ENCODE peak calls at places on chromosomes 1 and 21, in seven cellular contexts. A, T, H, F, W, Q and L are unnamed samples.
A peak's percentile ranks its signal among the peaks of the same experiment; 100 is the strongest.

GRCh38 chr1:51328279-51328678 is 2.1 kb downstream of the TTC39A start:
- DNase-seq in A (peak; percentile 57), T (no peak), H (no peak), F (no peak), W (no peak), Q (no peak), L (no peak)

GRCh38 chr1:41397020-41397419 is 35.8 kb downstream of the FOXO6 start:
- DNase-seq in A (no peak), T (no peak), H (no peak), F (no peak), W (no peak), Q (no peak), L (no peak)

GRCh38 chr1:23699280-23700179 is 7.9 kb downstream of the RPL11 start:
- DNase-seq in A (peak; percentile 68), T (no peak), H (no peak), F (no peak), W (no peak), Q (no peak), L (no peak)

GRCh38 chr1:178939328-178939727 is 68.5 kb upstream of the ANGPTL1 start:
- DNase-seq in A (no peak), T (no peak), H (no peak), F (no peak), W (no peak), Q (no peak), L (no peak)

GRCh38 chr1:5835179-5835562 is 157.1 kb downstream of the NPHP4 start:
- DNase-seq in A (no peak), T (no peak), H (no peak), F (no peak), W (no peak), Q (no peak), L (no peak)

GRCh38 chr1:210496063-210496462 is 167.4 kb downstream of the HHAT start:
- DNase-seq in A (peak; percentile 84), T (no peak), H (peak; percentile 49), F (peak; percentile 30), W (no peak), Q (no peak), L (no peak)

GRCh38 chr1:1079408-1080121 is 5.5 kb upstream of the RNF223 start:
- DNase-seq in A (peak; percentile 93), T (peak; percentile 67), H (peak; percentile 85), F (peak; percentile 92), W (peak; percentile 85), Q (no peak), L (no peak)

GRCh38 chr21:39954570-39954969 is 87.3 kb downstream of the PCP4 start:
- DNase-seq in A (no peak), T (no peak), H (no peak), F (no peak), W (no peak), Q (no peak), L (no peak)

GRCh38 chr1:91783423-91784162 is 102.4 kb downstream of the TGFBR3 start:
- DNase-seq in A (peak; percentile 40), T (peak; percentile 9), H (peak; percentile 82), F (no peak), W (no peak), Q (no peak), L (no peak)

GRCh38 chr1:175016073-175016722 is 7.0 kb downstream of the MRPS14 start:
- DNase-seq in A (peak; percentile 85), T (no peak), H (no peak), F (no peak), W (no peak), Q (no peak), L (no peak)

GRCh38 chr1:36309397-36309796 is 3.2 kb downstream of the SH3D21 start:
- DNase-seq in A (no peak), T (no peak), H (no peak), F (no peak), W (no peak), Q (no peak), L (no peak)

GRCh38 chr1:150543500-150544143 is 5.6 kb upstream of the ADAMTSL4 start:
- DNase-seq in A (peak; percentile 86), T (no peak), H (peak; percentile 68), F (no peak), W (no peak), Q (no peak), L (no peak)

GRCh38 chr1:182170941-182171461 is 109.5 kb upstream of the ZNF648 start:
- DNase-seq in A (no peak), T (no peak), H (no peak), F (no peak), W (peak; percentile 65), Q (no peak), L (no peak)

GRCh38 chr1:243269461-243269801 is 13.6 kb downstream of the SDCCAG8 start:
- DNase-seq in A (no peak), T (no peak), H (peak; percentile 20), F (no peak), W (no peak), Q (no peak), L (no peak)

GRCh38 chr21:15731243-15731613 is 1.4 kb downstream of the USP25 start:
- DNase-seq in A (peak; percentile 32), T (no peak), H (no peak), F (no peak), W (no peak), Q (no peak), L (no peak)

GRCh38 chr1:116514708-116515525 is 55.9 kb downstream of the CD58 start:
- DNase-seq in A (no peak), T (no peak), H (peak; percentile 73), F (no peak), W (peak; percentile 65), Q (no peak), L (no peak)

GRCh38 chr21:46431884-46432488 is 26.7 kb upstream of the DIP2A start:
- DNase-seq in A (no peak), T (no peak), H (no peak), F (no peak), W (peak; percentile 70), Q (no peak), L (no peak)

GRCh38 chr1:100719490-100719889 is at the start of gene VCAM1:
- DNase-seq in A (no peak), T (no peak), H (peak; percentile 61), F (no peak), W (no peak), Q (peak; percentile 2), L (no peak)

GRCh38 chr1:36304970-36305914 is 926 bp upstream of the SH3D21 start:
- DNase-seq in A (peak; percentile 14), T (no peak), H (no peak), F (peak; percentile 17), W (no peak), Q (no peak), L (no peak)

GRCh38 chr1:47701741-47702515 is 264.1 kb downstream of the FOXD2 start:
- DNase-seq in A (no peak), T (no peak), H (no peak), F (no peak), W (no peak), Q (no peak), L (no peak)

GRCh38 chr1:234902774-234903173 is 225.9 kb downstream of the TOMM20 start:
- DNase-seq in A (no peak), T (no peak), H (no peak), F (no peak), W (no peak), Q (no peak), L (no peak)

GRCh38 chr21:35399002-35399401 is 349.9 kb upstream of the RUNX1 start:
- DNase-seq in A (peak; percentile 20), T (no peak), H (no peak), F (no peak), W (no peak), Q (no peak), L (no peak)
- H3K4me3 ChIP-seq in A (no peak overlapping the region), T (no peak overlapping the region), H (no peak overlapping the region), F (no peak overlapping the region), W (no peak overlapping the region), Q (no peak overlapping the region), L (no peak overlapping the region)

GRCh38 chr1:160257411-160258015 is 4.8 kb downstream of the DCAF8 start:
- DNase-seq in A (no peak), T (no peak), H (no peak), F (no peak), W (no peak), Q (no peak), L (no peak)

GRCh38 chr1:160260436-160261382 is 1.6 kb downstream of the DCAF8 start:
- DNase-seq in A (peak; percentile 82), T (peak; percentile 34), H (peak; percentile 92), F (no peak), W (no peak), Q (no peak), L (no peak)

GRCh38 chr1:160255761-160256300 is 6.5 kb downstream of the DCAF8 start:
- DNase-seq in A (no peak), T (no peak), H (no peak), F (no peak), W (no peak), Q (no peak), L (no peak)

GRCh38 chr1:160256396-160257046 is 5.8 kb downstream of the DCAF8 start:
- DNase-seq in A (peak; percentile 95), T (no peak), H (peak; percentile 91), F (no peak), W (no peak), Q (no peak), L (no peak)

GRCh38 chr1:160258177-160258798 is 4.1 kb downstream of the DCAF8 start:
- DNase-seq in A (no peak), T (no peak), H (no peak), F (no peak), W (no peak), Q (no peak), L (no peak)
- H3K4me1 ChIP-seq in A (peaks cover 38% of the 10 kb centered on the region), T (peaks cover 5% of the 10 kb centered on the region), H (peaks cover 32% of the 10 kb centered on the region), F (no peaks in the 10 kb centered on the region), W (peaks cover 51% of the 10 kb centered on the region), Q (no peaks in the 10 kb centered on the region), L (peaks cover 64% of the 10 kb centered on the region)

GRCh38 chr1:110648405-110648804 is 26.3 kb downstream of the KCNA3 start:
- DNase-seq in A (no peak), T (no peak), H (no peak), F (no peak), W (no peak), Q (no peak), L (no peak)

GRCh38 chr1:110645962-110646735 is 28.6 kb downstream of the KCNA3 start:
- DNase-seq in A (peak; percentile 79), T (no peak), H (peak; percentile 77), F (no peak), W (no peak), Q (no peak), L (no peak)

GRCh38 chr1:110645172-110645571 is 29.6 kb downstream of the KCNA3 start:
- DNase-seq in A (no peak), T (no peak), H (no peak), F (no peak), W (no peak), Q (no peak), L (no peak)

GRCh38 chr1:110650623-110651022 is 24.1 kb downstream of the KCNA3 start:
- DNase-seq in A (no peak), T (no peak), H (no peak), F (no peak), W (no peak), Q (no peak), L (no peak)

GRCh38 chr1:110647254-110647891 is 27.4 kb downstream of the KCNA3 start:
- DNase-seq in A (peak; percentile 34), T (no peak), H (peak; percentile 83), F (no peak), W (no peak), Q (no peak), L (no peak)
- H3K4me3 ChIP-seq in A (no peak overlapping the region), T (no peak overlapping the region), H (no peak overlapping the region), F (no peak overlapping the region), W (no peak overlapping the region), Q (no peak overlapping the region), L (no peak overlapping the region)

DNA sequence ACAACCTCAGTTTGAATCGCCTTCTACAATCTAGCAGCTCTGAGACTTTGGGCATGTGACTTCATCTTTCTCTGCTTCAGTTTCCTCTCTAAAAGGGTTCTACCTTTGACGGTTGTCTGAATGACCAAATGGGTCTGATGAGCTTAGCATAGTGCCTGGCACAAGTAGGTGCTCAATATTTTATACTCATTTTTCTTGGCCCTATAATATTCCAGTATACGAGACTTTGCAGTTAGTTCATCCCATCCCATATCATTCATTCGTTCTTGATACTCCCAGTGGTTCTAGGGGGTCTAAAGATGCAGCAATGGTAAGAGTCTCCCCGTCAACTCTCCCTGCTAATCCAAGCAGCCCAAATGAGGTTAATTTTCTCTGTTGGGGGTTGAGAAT is 67.6 kb downstream of the ALPL start:
- DNase-seq in A (no peak), T (no peak), H (no peak), F (no peak), W (no peak), Q (no peak), L (no peak)
- H3K4me1 ChIP-seq in A (peaks cover 4% of the 10 kb centered on the region), T (no peaks in the 10 kb centered on the region), H (peaks cover 9% of the 10 kb centered on the region), F (peaks cover 4% of the 10 kb centered on the region), W (peaks cover 20% of the 10 kb centered on the region), Q (peaks cover 6% of the 10 kb centered on the region), L (peaks cover 12% of the 10 kb centered on the region)